ENCODE peak calls at places on chromosome 21, in five cellular contexts. T is heart right ventricle, B is GM20000, U is progenitor cell of endocrine pancreas, L is H9. Q is an unnamed sample.

GRCh38 chr21:14736672-14737071 is 190.6 kb upstream of the SAMSN1 start:
- DNase-seq in U (no peak), T (no peak), B (no peak), L (no peak), Q (no peak)

GRCh38 chr21:42218836-42219605 is at the start of gene ABCG1:
- DNase-seq in B (peak), T (no peak), U (no peak), L (peak), Q (peak)

GRCh38 chr21:35859677-35860076 is 200.6 kb downstream of the SETD4 start:
- DNase-seq in U (no peak), T (no peak), B (no peak), L (no peak), Q (no peak)

GRCh38 chr21:36188081-36188681 is 31.6 kb downstream of the DOP1B start:
- DNase-seq in B (no peak), T (peak), U (no peak), L (no peak), Q (peak)

GRCh38 chr21:17726047-17726446 is 93.1 kb downstream of the C21orf91 start:
- DNase-seq in U (no peak), B (no peak), T (no peak), L (no peak), Q (no peak)

GRCh38 chr21:37407719-37408455 is 41.3 kb downstream of the DYRK1A start:
- DNase-seq in B (peak), T (no peak), U (no peak), L (no peak), Q (no peak)

GRCh38 chr21:46153259-46154154 is 1.9 kb downstream of the FTCD start:
- DNase-seq in B (peak), T (no peak), L (peak), U (peak), Q (peak)

GRCh38 chr21:37460196-37460595 is 93.6 kb downstream of the DYRK1A start:
- DNase-seq in T (no peak), U (no peak), B (no peak), L (peak), Q (no peak)

GRCh38 chr21:45551316-45551715 is 9.1 kb upstream of the SLC19A1 start:
- DNase-seq in U (no peak), L (no peak), B (no peak), T (no peak), Q (peak)

GRCh38 chr21:19489930-19490329 is 1086.3 kb upstream of the TMPRSS15 start:
- DNase-seq in B (no peak), U (no peak), L (no peak), T (no peak), Q (no peak)

GRCh38 chr21:36111238-36111637 is 23.6 kb upstream of the CBR3 start:
- DNase-seq in B (no peak), U (no peak), L (no peak), T (no peak), Q (no peak)

GRCh38 chr21:24781146-24781545 is 826.1 kb downstream of the MRPL39 start:
- DNase-seq in U (no peak), L (no peak), T (no peak), B (no peak), Q (no peak)

GRCh38 chr21:38712076-38712475 is 93.7 kb upstream of the ETS2 start:
- DNase-seq in L (peak), U (no peak), T (peak), B (no peak), Q (peak)

GRCh38 chr21:36630485-36631206 is 68.3 kb upstream of the SIM2 start:
- DNase-seq in T (peak), B (peak), U (peak), L (peak), Q (peak)

GRCh38 chr21:42125571-42126544 is 54.7 kb downstream of the UMODL1 start:
- DNase-seq in U (no peak), B (no peak), T (no peak), L (peak), Q (no peak)

GRCh38 chr21:14559144-14559543 is 13.0 kb upstream of the SAMSN1 start:
- DNase-seq in L (no peak), B (peak), U (no peak), T (no peak), Q (no peak)

GRCh38 chr21:17279663-17280062 is 233.2 kb upstream of the CXADR start:
- DNase-seq in U (no peak), B (no peak), L (no peak), T (no peak), Q (no peak)

GRCh38 chr21:16086121-16086520 is 356.3 kb downstream of the USP25 start:
- DNase-seq in T (no peak), U (no peak), L (no peak), B (no peak), Q (no peak)

GRCh38 chr21:22575165-22575584 is 1577.0 kb downstream of the NCAM2 start:
- DNase-seq in T (no peak), L (peak), U (no peak), B (no peak), Q (no peak)

GRCh38 chr21:42263591-42264131 is 44.7 kb downstream of the ABCG1 start:
- DNase-seq in B (no peak), U (no peak), T (peak), L (no peak), Q (no peak)

GRCh38 chr21:36419996-36420395 is 34.8 kb downstream of the CHAF1B start:
- DNase-seq in L (peak), B (peak), U (peak), T (peak), Q (peak)

GRCh38 chr21:33856893-33857527 is 58.6 kb downstream of the ATP5PO start:
- DNase-seq in T (no peak), B (no peak), L (no peak), U (no peak), Q (no peak)

GRCh38 chr21:35457097-35457496 is 408.0 kb upstream of the RUNX1 start:
- DNase-seq in T (no peak), B (no peak), L (no peak), U (no peak), Q (no peak)

GRCh38 chr21:22224261-22224660 is 1226.1 kb downstream of the NCAM2 start:
- DNase-seq in T (no peak), L (no peak), B (no peak), U (no peak), Q (no peak)

GRCh38 chr21:15730484-15731242 is 881 bp downstream of the USP25 start:
- DNase-seq in U (no peak), B (peak), T (peak), L (no peak), Q (no peak)

GRCh38 chr21:25925936-25926335 is 191.2 kb downstream of the GABPA start:
- DNase-seq in U (no peak), L (no peak), B (no peak), T (peak), Q (no peak)

GRCh38 chr21:33640697-33641338 is 723 bp downstream of the CRYZL1 start:
- DNase-seq in U (no peak), L (no peak), T (no peak), B (peak), Q (no peak)

GRCh38 chr21:46110499-46111192 is 12.7 kb downstream of the COL6A2 start:
- DNase-seq in B (no peak), T (peak), U (peak), L (peak), Q (no peak)

GRCh38 chr21:34202553-34203332 is 129.4 kb downstream of the MRPS6 start:
- DNase-seq in L (peak), B (no peak), U (peak), T (no peak), Q (no peak)

GRCh38 chr21:31756787-31757186 is 24.9 kb upstream of the SCAF4 start:
- DNase-seq in U (no peak), L (no peak), B (no peak), T (no peak), Q (no peak)

GRCh38 chr21:31752967-31753366 is 21.0 kb upstream of the SCAF4 start:
- DNase-seq in B (no peak), T (no peak), L (no peak), U (no peak), Q (no peak)

GRCh38 chr21:31754561-31754960 is 22.6 kb upstream of the SCAF4 start:
- DNase-seq in U (no peak), L (no peak), T (no peak), B (no peak), Q (no peak)

GRCh38 chr21:31753949-31754348 is 22.0 kb upstream of the SCAF4 start:
- DNase-seq in U (no peak), B (no peak), L (no peak), T (no peak), Q (no peak)

DNA sequence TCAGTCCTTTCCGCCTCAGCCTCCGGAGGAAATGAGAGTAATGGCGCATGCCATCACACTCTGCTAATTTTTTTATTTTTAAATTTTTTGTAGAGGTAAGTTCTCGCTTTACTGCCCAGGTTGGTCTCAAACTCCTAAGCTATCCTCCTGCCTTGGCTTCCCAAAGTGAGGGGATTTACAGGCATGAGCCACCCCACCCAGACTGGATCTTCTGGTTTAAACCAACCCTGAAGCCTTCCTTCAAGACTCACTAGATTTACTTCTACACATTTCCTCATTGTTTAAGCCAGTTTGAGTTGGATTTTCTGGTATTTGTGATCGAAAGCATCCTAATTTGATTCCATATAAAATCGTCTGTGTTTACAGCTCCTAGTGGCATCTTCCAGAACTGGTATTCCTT is 23.1 kb upstream of the SCAF4 start:
- DNase-seq in T (no peak), L (no peak), B (no peak), U (no peak), Q (no peak)
- TF ChIP-seq CTCF in T (no peak), L (no peak), B (no peak), U (no peak), Q (no peak)

DNA sequence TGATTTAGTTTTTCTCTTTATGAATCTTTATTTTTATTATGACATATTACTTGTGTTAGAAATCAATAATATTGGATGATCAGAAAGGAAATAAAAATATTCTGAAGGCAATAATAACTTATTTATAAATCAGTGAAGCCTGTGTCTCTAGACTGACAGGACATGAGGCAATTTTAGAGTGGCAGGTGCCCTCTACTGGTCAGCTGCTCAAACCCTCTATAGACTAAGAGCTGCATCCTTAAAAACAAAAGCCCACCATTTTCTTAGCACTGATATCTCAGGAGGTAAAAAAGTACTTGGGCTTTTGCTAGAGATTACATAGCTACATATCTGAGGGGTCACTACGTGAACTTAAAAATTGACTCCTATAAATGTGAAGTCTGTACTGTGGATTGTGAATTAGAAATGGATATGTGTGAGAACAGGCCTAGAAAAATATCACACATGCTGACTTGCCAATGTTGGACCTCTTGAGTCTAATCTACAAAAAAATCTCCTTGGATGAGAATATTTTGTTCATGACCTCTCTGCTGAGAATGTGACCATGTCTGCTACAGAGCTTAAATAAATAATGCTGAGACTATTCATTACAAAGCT is 597.9 kb upstream of the ADAMTS5 start:
- DNase-seq in U (no peak), B (no peak), L (peak), T (peak), Q (peak)
- TF ChIP-seq CTCF in U (peak), B (no peak), L (peak), T (peak), Q (peak)

DNA sequence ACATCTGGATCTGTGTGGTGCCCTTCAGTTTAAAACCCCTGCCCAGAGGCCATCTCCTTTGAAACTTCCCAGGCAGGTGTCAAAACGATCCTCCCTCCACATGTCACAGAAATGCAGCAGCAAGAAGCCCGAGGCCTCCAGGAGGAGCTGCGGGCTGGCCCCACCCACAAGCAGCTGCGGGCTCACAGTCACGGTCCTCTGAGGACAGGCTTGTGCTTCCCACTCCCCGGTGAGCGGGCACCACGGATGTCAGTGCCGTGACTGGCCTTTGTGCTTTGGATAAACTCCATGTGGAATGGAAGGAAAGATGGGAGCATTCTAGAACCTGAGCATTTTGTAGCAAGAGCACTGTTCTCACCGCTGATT is 65.8 kb downstream of the SIK1 start:
- DNase-seq in U (no peak), L (no peak), T (peak), B (no peak), Q (no peak)
- TF ChIP-seq CTCF in U (no peak), L (no peak), T (no peak), B (no peak), Q (no peak)

DNA sequence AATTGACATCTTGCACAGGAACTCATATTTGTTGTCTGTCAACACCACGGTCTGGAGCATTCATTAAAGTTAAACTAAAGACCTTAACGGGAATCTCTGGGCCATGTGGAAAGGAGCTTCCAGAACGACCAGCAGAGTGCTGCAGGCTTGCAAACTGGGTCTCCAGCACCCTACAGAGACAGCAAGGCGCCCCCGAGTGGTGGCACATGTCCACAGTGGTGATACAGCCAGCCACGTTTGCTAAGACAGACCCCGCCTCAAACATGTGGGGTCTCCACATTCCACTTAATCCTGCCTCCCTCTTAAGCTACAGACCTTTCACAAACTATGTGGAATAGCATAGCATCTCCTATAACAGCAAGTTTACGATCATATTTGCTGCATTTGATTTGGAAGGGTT is 96.5 kb upstream of the BACE2 start:
- DNase-seq in U (no peak), T (no peak), L (peak), B (no peak), Q (no peak)
- TF ChIP-seq CTCF in U (peak), T (no peak), L (peak), B (no peak), Q (no peak)

GRCh38 chr21:44486302-44486701 is 31.0 kb downstream of the LRRC3 start:
- DNase-seq in T (no peak), U (no peak), L (no peak), B (no peak), Q (no peak)

GRCh38 chr21:44489962-44490361 is 34.7 kb downstream of the LRRC3 start:
- DNase-seq in U (no peak), T (no peak), L (no peak), B (no peak), Q (no peak)

GRCh38 chr21:44485796-44486195 is 30.5 kb downstream of the LRRC3 start:
- DNase-seq in B (no peak), T (no peak), U (no peak), L (no peak), Q (no peak)

GRCh38 chr21:44485254-44485793 is 30.0 kb downstream of the LRRC3 start:
- DNase-seq in L (peak), T (no peak), U (no peak), B (no peak), Q (no peak)

GRCh38 chr21:44487831-44488230 is 32.5 kb downstream of the LRRC3 start:
- DNase-seq in T (no peak), L (no peak), B (peak), U (no peak), Q (no peak)
- TF ChIP-seq CTCF in T (peak), L (peak), B (peak), U (peak), Q (peak)

GRCh38 chr21:32359719-32360260 is 33.0 kb downstream of the URB1 start:
- DNase-seq in U (no peak), T (no peak), L (no peak), B (no peak), Q (peak)
- TF ChIP-seq CTCF in U (no peak), T (no peak), L (peak), B (no peak), Q (no peak)

GRCh38 chr21:32143222-32143939 is 135.5 kb downstream of the MIS18A start:
- DNase-seq in T (peak), B (no peak), L (peak), U (no peak), Q (no peak)
- TF ChIP-seq CTCF in T (no peak), B (no peak), L (peak), U (no peak), Q (no peak)

GRCh38 chr21:31911138-31911907 is 38.5 kb downstream of the HUNK start:
- DNase-seq in B (no peak), L (no peak), T (no peak), U (no peak), Q (no peak)

GRCh38 chr21:31908106-31909031 is 35.5 kb downstream of the HUNK start:
- DNase-seq in L (peak), T (no peak), U (no peak), B (no peak), Q (peak)

GRCh38 chr21:31912501-31912900 is 39.7 kb downstream of the HUNK start:
- DNase-seq in U (no peak), B (no peak), T (no peak), L (no peak), Q (no peak)

GRCh38 chr21:31909772-31910470 is 37.1 kb downstream of the HUNK start:
- DNase-seq in B (no peak), U (no peak), T (no peak), L (no peak), Q (no peak)

DNA sequence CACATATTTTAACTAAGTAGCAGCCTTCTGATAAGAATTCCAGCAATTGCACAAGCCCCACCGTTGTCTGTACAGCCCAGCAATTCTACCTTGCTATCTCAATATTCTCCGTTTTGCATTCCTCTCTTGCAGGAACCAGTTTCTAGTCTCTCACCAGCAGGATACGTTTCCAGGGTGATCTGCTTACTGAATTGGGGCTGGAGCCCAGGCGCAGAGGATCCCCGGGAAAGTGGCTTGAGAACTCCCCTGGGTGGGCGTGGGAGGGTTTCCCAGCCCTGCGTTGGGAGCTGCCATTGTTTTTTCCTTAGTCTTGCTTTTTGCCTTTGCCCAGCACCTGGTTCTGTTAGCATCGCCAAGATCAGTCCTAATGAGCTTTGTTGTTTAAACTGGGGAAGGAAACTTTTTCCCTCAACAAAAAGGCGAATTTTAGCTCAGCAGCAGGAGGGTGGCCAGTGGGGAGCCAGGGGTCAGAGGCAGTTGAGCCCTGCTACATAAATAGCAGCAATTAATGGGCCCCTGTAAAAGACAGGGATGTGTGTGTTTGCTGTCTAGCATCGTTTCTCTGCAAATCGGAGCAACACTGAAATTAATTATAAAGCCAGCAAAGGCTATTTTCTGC is 36.4 kb downstream of the HUNK start:
- DNase-seq in L (no peak), T (no peak), B (no peak), U (no peak), Q (no peak)
- TF ChIP-seq CTCF in L (no peak), T (no peak), B (no peak), U (no peak), Q (no peak)